ENCODE peak calls at places on chromosome 10, in five cellular contexts. L is dorsolateral prefrontal cortex; M is effector memory CD4-positive, alpha-beta T cell; B is mesenchymal stem cell; V is PC-3. X is an unnamed sample. For H3K27me3, the result is how much of the 10 kb centered on the place peaks cover.

GRCh38 chr10:70053212-70053895 is 708 bp downstream of the MACROH2A2 start:
- DNase-seq in L (peak), B (peak), M (no peak), V (peak), X (no peak)

GRCh38 chr10:72007246-72007892 is 43.2 kb downstream of the CHST3 start:
- DNase-seq in V (no peak), M (no peak), B (no peak), L (no peak), X (no peak)

GRCh38 chr10:79266092-79266491 is 81.2 kb upstream of the PPIF start:
- DNase-seq in M (no peak), V (no peak), B (no peak), L (no peak), X (no peak)

GRCh38 chr10:29063806-29064644 is 224.8 kb upstream of the LYZL1 start:
- DNase-seq in M (no peak), L (no peak), V (peak), B (peak), X (no peak)

GRCh38 chr10:113476191-113476590 is 76.7 kb upstream of the HABP2 start:
- DNase-seq in L (no peak), V (no peak), M (no peak), B (no peak), X (no peak)

GRCh38 chr10:97673736-97674525 is 13.1 kb downstream of the AVPI1 start:
- DNase-seq in L (peak), M (no peak), V (peak), B (peak), X (no peak)

GRCh38 chr10:42869977-42870350 is 87.4 kb downstream of the BMS1 start:
- DNase-seq in V (no peak), L (no peak), B (no peak), M (no peak), X (no peak)

GRCh38 chr10:49157229-49157628 is 23.4 kb upstream of the FAM170B start:
- DNase-seq in B (no peak), V (no peak), L (no peak), M (no peak), X (no peak)

GRCh38 chr10:129969528-129970264 is 5.6 kb upstream of the EBF3 start:
- DNase-seq in V (no peak), M (no peak), B (no peak), L (no peak), X (no peak)

GRCh38 chr10:107894521-107894920 is 730.0 kb upstream of the SORCS1 start:
- DNase-seq in M (no peak), L (no peak), B (no peak), V (no peak), X (no peak)

GRCh38 chr10:69088801-69089501 is 1.0 kb downstream of the SRGN start:
- DNase-seq in M (peak), L (no peak), V (peak), B (no peak), X (no peak)

GRCh38 chr10:49560526-49560925 is 21.6 kb upstream of the ERCC6 start:
- DNase-seq in V (no peak), B (no peak), M (no peak), L (no peak), X (no peak)

GRCh38 chr10:71693377-71693776 is 26.2 kb downstream of the C10orf105 start:
- DNase-seq in M (no peak), B (no peak), V (peak), L (no peak), X (no peak)

GRCh38 chr10:6669269-6669859 is 89.3 kb upstream of the PRKCQ start:
- DNase-seq in B (peak), M (no peak), L (no peak), V (peak), X (no peak)

GRCh38 chr10:125661942-125662515 is 20.9 kb downstream of the TEX36 start:
- DNase-seq in L (no peak), B (no peak), V (peak), M (no peak), X (no peak)

GRCh38 chr10:50610364-50610763 is 13.4 kb downstream of the SGMS1 start:
- DNase-seq in V (no peak), B (no peak), M (no peak), L (no peak), X (no peak)

GRCh38 chr10:19809481-19809880 is 6.8 kb upstream of the PLXDC2 start:
- DNase-seq in V (no peak), L (no peak), M (no peak), B (no peak), X (no peak)

GRCh38 chr10:6044651-6045599 is 17.2 kb downstream of the IL2RA start:
- DNase-seq in L (no peak), M (no peak), V (no peak), B (no peak), X (no peak)

GRCh38 chr10:113121153-113121552 is 171.1 kb downstream of the TCF7L2 start:
- DNase-seq in M (no peak), V (no peak), L (no peak), B (no peak), X (no peak)

GRCh38 chr10:131031346-131031745 is 280.2 kb downstream of the TCERG1L start:
- DNase-seq in L (no peak), V (no peak), M (no peak), B (no peak), X (no peak)

GRCh38 chr10:122854648-122855047 is 9.0 kb upstream of the CUZD1 start:
- DNase-seq in L (no peak), B (peak), V (peak), M (no peak), X (no peak)

GRCh38 chr10:103911021-103911459 is 6.9 kb downstream of the STN1 start:
- DNase-seq in V (no peak), B (no peak), M (peak), L (no peak), X (no peak)

GRCh38 chr10:72315611-72316385 is 38.9 kb downstream of the DNAJB12 start:
- DNase-seq in L (no peak), M (no peak), B (no peak), V (peak), X (no peak)

GRCh38 chr10:132305654-132306340 is 2.0 kb downstream of the STK32C start:
- DNase-seq in V (no peak), L (peak), M (no peak), B (no peak), X (no peak)

DNA sequence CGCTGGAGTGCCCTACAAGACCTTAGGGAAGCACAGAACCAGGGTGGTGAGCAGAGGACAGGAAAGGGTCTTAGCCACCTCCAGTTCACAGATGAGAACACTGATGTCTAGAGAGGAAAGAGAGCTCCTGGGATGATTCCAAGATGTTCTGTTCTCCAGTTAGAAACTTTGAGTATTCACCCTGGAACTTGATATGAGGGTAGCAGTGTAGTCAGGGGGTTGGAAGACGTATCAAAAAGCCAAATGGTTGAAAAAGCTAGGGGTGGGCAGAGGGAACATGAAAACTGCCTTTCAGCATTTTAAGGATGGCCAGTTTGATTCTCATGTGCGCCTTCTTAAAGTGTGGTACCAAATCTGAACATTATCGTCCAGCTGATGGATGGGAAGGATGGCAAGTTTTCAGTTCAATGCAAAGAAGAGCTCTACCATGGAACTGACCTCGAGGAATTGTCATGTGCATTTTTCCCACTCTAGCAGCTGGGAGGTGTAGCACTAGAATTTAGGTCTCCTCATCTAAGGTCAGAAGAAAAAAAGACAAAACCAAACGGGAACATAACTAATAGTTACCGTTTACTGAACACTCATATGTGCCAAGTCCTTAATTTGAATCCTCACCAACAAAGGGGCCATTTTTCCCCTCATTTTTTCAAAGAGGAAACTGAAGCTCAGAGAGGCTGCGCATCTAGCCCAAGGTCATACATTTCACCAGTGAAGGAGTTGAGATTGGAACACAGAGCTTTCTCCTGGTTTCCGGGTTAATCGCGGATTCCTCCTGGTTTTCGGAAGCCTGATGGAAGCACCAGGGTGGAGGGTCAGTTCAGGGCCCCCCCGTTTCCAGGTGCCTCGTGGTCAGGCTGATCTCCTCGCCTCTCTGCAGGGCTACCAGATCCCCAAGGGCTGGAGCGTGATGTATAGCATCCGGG is 6.0 kb upstream of the CYP26A1 start:
- DNase-seq in B (no peak), L (no peak), M (no peak), V (no peak), X (no peak)
- H3K27me3 ChIP-seq in B (half or more), L (half or more), M (under half), V (under half), X (half or more)

GRCh38 chr10:106440355-106440754 is 724.2 kb downstream of the SORCS1 start:
- DNase-seq in L (no peak), M (no peak), B (peak), V (peak), X (no peak)
- H3K4me3 ChIP-seq in L (no peak), M (no peak), B (no peak), V (no peak), X (no peak)

GRCh38 chr10:119483839-119484238 is 58.7 kb downstream of the RGS10 start:
- DNase-seq in V (no peak), M (no peak), L (no peak), B (no peak), X (no peak)
- H3K27me3 ChIP-seq in V (under half), M (under half), L (under half), B (under half), X (under half)

GRCh38 chr10:110992011-110992800 is 72.8 kb downstream of the SHOC2 start:
- DNase-seq in M (no peak), B (no peak), L (no peak), V (peak), X (no peak)
- H3K4me3 ChIP-seq in M (no peak), B (no peak), L (peak), V (no peak), X (no peak)

GRCh38 chr10:9111983-9112382 is 1057.5 kb downstream of the GATA3 start:
- DNase-seq in M (no peak), B (no peak), V (no peak), L (no peak), X (no peak)
- H3K27me3 ChIP-seq in M (under half), B (under half), V (under half), L (under half), X (under half)

GRCh38 chr10:18179901-18180300 is 39.7 kb downstream of the CACNB2 start:
- DNase-seq in M (no peak), V (peak), B (peak), L (no peak), X (no peak)
- H3K4me3 ChIP-seq in M (no peak), V (no peak), B (no peak), L (no peak), X (no peak)